ENCODE peak calls at places on chromosomes 16 and 17, in four cellular contexts. W is suprapubic skin, N is adrenal gland, V is tibial nerve. Q is an unnamed sample.

GRCh38 chr17:60170835-60171752 is 21.3 kb downstream of the CA4 start:
- DNase-seq in W (no peak), N (peak; percentile 10), V (no peak), Q (no peak)

GRCh38 chr16:239948-240277 is 5.3 kb downstream of the FAM234A start:
- DNase-seq in W (no peak), N (no peak), V (no peak), Q (no peak)

GRCh38 chr16:80346160-80346632 is 194.6 kb upstream of the DYNLRB2 start:
- DNase-seq in W (no peak), N (no peak), V (no peak), Q (no peak)

GRCh38 chr17:7204828-7205461 is 14.7 kb downstream of the DLG4 start:
- DNase-seq in W (peak; percentile 94), N (peak; percentile 71), V (peak; percentile 59), Q (peak; percentile 58)

GRCh38 chr16:69089091-69089912 is 16.2 kb upstream of the HAS3 start:
- DNase-seq in W (no peak), N (peak; percentile 61), V (no peak), Q (no peak)

GRCh38 chr16:1082266-1082951 is 9.9 kb downstream of the SSTR5 start:
- DNase-seq in W (no peak), N (peak; percentile 45), V (no peak), Q (no peak)

GRCh38 chr16:80324371-80324770 is 216.4 kb upstream of the DYNLRB2 start:
- DNase-seq in W (no peak), N (no peak), V (no peak), Q (no peak)

GRCh38 chr17:40981115-40981514 is 3.0 kb downstream of the KRT40 start:
- DNase-seq in W (no peak), N (no peak), V (no peak), Q (no peak)

GRCh38 chr16:15775209-15775608 is 81.6 kb downstream of the MYH11 start:
- DNase-seq in W (no peak), N (no peak), V (no peak), Q (no peak)

GRCh38 chr16:70717817-70718216 is 32.0 kb upstream of the MTSS2 start:
- DNase-seq in W (no peak), N (peak; percentile 81), V (no peak), Q (no peak)

GRCh38 chr17:43698678-43699437 is 37.1 kb upstream of the MEOX1 start:
- DNase-seq in W (no peak), N (no peak), V (no peak), Q (peak; percentile 59)

GRCh38 chr16:10181196-10182162 is 749 bp downstream of the GRIN2A start:
- DNase-seq in W (no peak), N (peak; percentile 40), V (peak; percentile 8), Q (no peak)

GRCh38 chr17:43360376-43360738 is 38.4 kb upstream of the ARL4D start:
- DNase-seq in W (peak; percentile 79), N (peak; percentile 58), V (peak; percentile 67), Q (no peak)

GRCh38 chr17:3923466-3924190 is 7.4 kb upstream of the P2RX1 start:
- DNase-seq in W (no peak), N (no peak), V (no peak), Q (no peak)

GRCh38 chr17:72542317-72542716 is 421.5 kb downstream of the SOX9 start:
- DNase-seq in W (no peak), N (no peak), V (no peak), Q (no peak)

GRCh38 chr17:60154616-60155426 is 5.0 kb downstream of the CA4 start:
- DNase-seq in W (peak; percentile 57), N (no peak), V (peak; percentile 33), Q (no peak)

GRCh38 chr16:66703359-66704215 is 7.0 kb upstream of the CMTM4 start:
- DNase-seq in W (peak; percentile 10), N (no peak), V (no peak), Q (no peak)

DNA sequence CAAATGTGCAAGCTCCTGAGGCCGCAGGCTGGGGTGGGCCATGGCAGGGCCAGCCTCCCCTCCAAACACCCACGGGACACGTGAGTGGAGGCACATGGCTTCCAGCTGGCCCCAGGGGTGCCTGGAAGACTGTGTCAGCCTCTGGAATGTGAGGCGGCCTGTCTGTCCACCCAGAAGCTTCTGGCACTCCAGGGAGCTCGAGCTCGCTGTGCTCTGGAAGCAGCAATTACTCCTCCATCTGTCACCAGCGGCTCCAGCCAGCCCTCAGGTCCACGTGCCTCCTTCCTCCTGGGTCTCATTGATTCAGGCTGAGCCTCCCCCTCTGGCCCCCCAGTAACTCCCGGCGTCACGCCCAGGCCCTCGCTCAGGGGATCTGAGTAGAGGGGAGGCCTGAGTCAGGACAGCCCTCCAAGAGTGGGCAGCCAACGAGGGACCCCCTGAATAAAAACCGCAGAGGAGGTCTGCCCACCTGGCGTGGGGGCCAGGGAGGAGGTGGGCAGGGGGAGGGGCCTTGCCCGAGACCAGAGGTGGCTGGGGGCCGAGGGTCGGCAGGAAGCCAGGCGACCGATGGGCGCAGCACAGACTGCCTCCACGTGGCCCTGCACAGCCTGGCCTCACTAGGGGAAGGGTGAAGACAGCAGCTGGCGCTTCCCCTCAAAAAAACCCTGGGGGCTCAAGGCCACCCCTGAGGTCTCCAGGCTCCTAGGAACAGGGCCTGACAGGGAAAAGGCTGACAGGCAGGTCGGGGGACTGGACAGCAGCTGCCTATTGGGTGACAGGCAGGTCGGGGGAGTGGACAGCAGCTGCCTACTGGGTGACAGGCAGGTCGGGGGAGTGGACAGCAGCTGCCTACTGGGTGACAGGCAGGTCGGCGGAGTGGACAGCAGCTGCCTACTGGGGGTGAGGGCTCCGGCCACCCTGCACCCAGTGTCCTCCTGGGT is 11.9 kb downstream of the PIEZO1 start:
- DNase-seq in W (no peak), N (peak; percentile 53), V (no peak), Q (peak; percentile 41)
- H3K4me3 ChIP-seq in W (no peak overlapping the region), N (no peak overlapping the region), V (no peak overlapping the region), Q (no peak overlapping the region)

DNA sequence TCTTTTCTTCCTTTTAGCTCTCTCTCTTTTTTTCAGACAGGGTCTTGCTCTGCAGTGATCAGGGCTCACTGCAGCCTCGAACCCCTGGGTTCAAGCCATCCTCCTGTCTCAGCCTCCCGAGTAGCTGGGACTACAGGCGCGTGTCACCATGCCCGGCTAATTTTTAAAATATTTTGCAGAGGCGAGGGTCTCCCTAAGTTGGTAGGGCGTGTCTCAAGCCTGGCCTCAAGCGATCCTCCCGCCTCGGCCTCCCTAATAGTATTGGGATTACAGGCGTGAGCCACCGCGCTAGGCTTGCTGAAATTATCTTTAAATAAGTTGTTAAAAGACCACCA is 797 bp upstream of the SNX11 start:
- DNase-seq in W (no peak), N (no peak), V (no peak), Q (no peak)
- TF ChIP-seq POLR2A in W (no peak), N (no peak), V (no peak), Q (no peak)

GRCh38 chr16:86335266-86336172 is 174.8 kb upstream of the FOXF1 start:
- DNase-seq in W (no peak), N (no peak), V (no peak), Q (no peak)
- H3K4me3 ChIP-seq in W (no peak overlapping the region), N (no peak overlapping the region), V (no peak overlapping the region), Q (no peak overlapping the region)

GRCh38 chr16:3609895-3610697 is 1.3 kb downstream of the SLX4 start:
- DNase-seq in W (no peak), N (no peak), V (no peak), Q (no peak)

GRCh38 chr16:3610698-3611144 is 685 bp downstream of the SLX4 start:
- DNase-seq in W (no peak), N (no peak), V (no peak), Q (no peak)

GRCh38 chr16:3612510-3613466 is 1.4 kb upstream of the SLX4 start:
- DNase-seq in W (no peak), N (no peak), V (no peak), Q (no peak)

GRCh38 chr16:3608069-3608468 is 3.3 kb downstream of the SLX4 start:
- DNase-seq in W (no peak), N (no peak), V (no peak), Q (no peak)

GRCh38 chr16:3611145-3611977 is at the start of gene SLX4:
- DNase-seq in W (peak; percentile 92), N (peak; percentile 87), V (peak; percentile 68), Q (peak; percentile 86)
- TF ChIP-seq POLR2A in W (no peak), N (peak; percentile 84), V (peak; percentile 49), Q (peak; percentile 79)

GRCh38 chr17:82831818-82832200 is 8.0 kb downstream of the ZNF750 start:
- DNase-seq in W (no peak), N (no peak), V (no peak), Q (no peak)

GRCh38 chr17:82830249-82830661 is 9.6 kb downstream of the ZNF750 start:
- DNase-seq in W (no peak), N (no peak), V (no peak), Q (no peak)

GRCh38 chr17:82832881-82833475 is 6.8 kb downstream of the ZNF750 start:
- DNase-seq in W (no peak), N (no peak), V (no peak), Q (no peak)

GRCh38 chr17:82831041-82831817 is 8.6 kb downstream of the ZNF750 start:
- DNase-seq in W (no peak), N (no peak), V (no peak), Q (no peak)

DNA sequence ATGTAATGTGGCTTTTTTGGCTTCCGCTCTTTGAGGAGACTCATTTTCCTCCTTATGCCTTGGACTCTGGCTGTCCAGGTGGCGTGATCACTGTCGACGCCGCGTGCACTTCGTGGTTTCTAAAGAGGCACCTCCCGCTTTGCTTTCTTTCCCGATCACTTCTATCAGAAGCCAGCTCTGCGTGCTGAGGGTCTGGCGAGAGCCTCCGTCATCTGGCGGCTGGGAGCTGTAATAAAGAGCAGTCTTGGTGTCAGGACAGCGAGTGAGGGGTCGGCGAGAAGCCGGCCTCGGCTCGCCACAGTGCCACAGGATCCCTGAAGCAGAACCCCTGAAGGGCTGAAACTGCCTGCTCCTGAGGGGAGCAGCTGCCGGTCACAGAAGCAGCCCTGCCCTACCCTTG is 7.4 kb downstream of the ZNF750 start:
- DNase-seq in W (no peak), N (no peak), V (no peak), Q (no peak)
- H3K4me3 ChIP-seq in W (no peak overlapping the region), N (no peak overlapping the region), V (no peak overlapping the region), Q (no peak overlapping the region)

GRCh38 chr17:82602487-82602886 is 45.8 kb downstream of the WDR45B start:
- DNase-seq in W (no peak), N (no peak), V (no peak), Q (no peak)
- TF ChIP-seq POLR2A in W (no peak), N (no peak), V (no peak), Q (no peak)

GRCh38 chr17:29571883-29572681 is 3.6 kb downstream of the TP53I13 start:
- DNase-seq in W (no peak), N (peak; percentile 64), V (no peak), Q (no peak)

GRCh38 chr17:29573558-29573870 is 5.0 kb downstream of the TP53I13 start:
- DNase-seq in W (peak; percentile 67), N (no peak), V (no peak), Q (no peak)

GRCh38 chr17:29571486-29571882 is 3.0 kb downstream of the TP53I13 start:
- DNase-seq in W (peak; percentile 56), N (no peak), V (no peak), Q (no peak)

GRCh38 chr17:29573871-29574731 is 5.6 kb downstream of the TP53I13 start:
- DNase-seq in W (peak; percentile 59), N (no peak), V (no peak), Q (no peak)

GRCh38 chr17:29572691-29573557 is 4.4 kb downstream of the TP53I13 start:
- DNase-seq in W (peak; percentile 70), N (peak; percentile 67), V (peak; percentile 44), Q (no peak)
- H3K4me3 ChIP-seq in W (peak overlapping the region; percentile 42), N (no peak overlapping the region), V (no peak overlapping the region), Q (peak overlapping the region; percentile 53)